ENCODE peak calls at places on chromosomes 16 and 17, in five cellular contexts. Q is A549, Z is cardiac fibroblast, A is left ventricle myocardium inferior, K is pancreas. V is an unnamed sample.

GRCh38 chr17:61407211-61407911 is 7.7 kb downstream of the TBX2 start:
- DNase-seq in A (no peak), Q (no peak), K (no peak), Z (no peak), V (no peak)

GRCh38 chr17:28576758-28577465 is at the start of gene ALDOC:
- DNase-seq in Z (peak), Q (peak), K (peak), A (peak), V (peak)

GRCh38 chr17:33572615-33573014 is 279.5 kb upstream of the ASIC2 start:
- DNase-seq in K (no peak), Q (no peak), Z (no peak), A (no peak), V (no peak)

GRCh38 chr17:41530062-41531048 is 2.2 kb upstream of the KRT19 start:
- DNase-seq in K (no peak), A (no peak), Z (peak), Q (peak), V (peak)

GRCh38 chr17:62740066-62740465 is 68.0 kb downstream of the MARCHF10 start:
- DNase-seq in K (no peak), Q (no peak), Z (no peak), A (no peak), V (peak)

GRCh38 chr17:74160656-74161500 is 42.6 kb upstream of the RPL38 start:
- DNase-seq in A (no peak), Z (no peak), K (no peak), Q (no peak), V (no peak)

GRCh38 chr16:65959978-65960377 is 406.5 kb upstream of the CDH5 start:
- DNase-seq in Q (no peak), Z (peak), A (no peak), K (no peak), V (no peak)

GRCh38 chr16:83954577-83955016 is 1.6 kb downstream of the OSGIN1 start:
- DNase-seq in Z (peak), Q (no peak), A (peak), K (peak), V (no peak)

GRCh38 chr16:70522216-70523000 is 946 bp downstream of the COG4 start:
- DNase-seq in Q (no peak), K (no peak), Z (no peak), A (no peak), V (no peak)

GRCh38 chr16:48608871-48609452 is 1.0 kb downstream of the N4BP1 start:
- DNase-seq in K (no peak), A (no peak), Q (no peak), Z (no peak), V (no peak)

GRCh38 chr16:66741971-66742396 is 9.4 kb downstream of the DYNC1LI2 start:
- DNase-seq in Q (no peak), K (no peak), Z (peak), A (no peak), V (no peak)

GRCh38 chr16:4123617-4124300 is 7.5 kb upstream of the ADCY9 start:
- DNase-seq in K (no peak), Q (no peak), Z (peak), A (no peak), V (peak)

GRCh38 chr16:84603115-84603816 is 14.6 kb downstream of the COTL1 start:
- DNase-seq in K (peak), Z (peak), Q (peak), A (peak), V (peak)

GRCh38 chr16:50940275-50940854 is 198.5 kb downstream of the CYLD start:
- DNase-seq in Q (no peak), Z (no peak), K (peak), A (no peak), V (no peak)

GRCh38 chr16:78259883-78260282 is 160.4 kb downstream of the WWOX start:
- DNase-seq in Q (no peak), K (no peak), A (no peak), Z (no peak), V (no peak)

GRCh38 chr16:87172632-87173031 is 144.6 kb downstream of the C16orf95 start:
- DNase-seq in Q (no peak), A (no peak), Z (no peak), K (no peak), V (no peak)
- TF ChIP-seq CTCF in Q (no peak), A (no peak), Z (peak), K (no peak), V (peak)

DNA sequence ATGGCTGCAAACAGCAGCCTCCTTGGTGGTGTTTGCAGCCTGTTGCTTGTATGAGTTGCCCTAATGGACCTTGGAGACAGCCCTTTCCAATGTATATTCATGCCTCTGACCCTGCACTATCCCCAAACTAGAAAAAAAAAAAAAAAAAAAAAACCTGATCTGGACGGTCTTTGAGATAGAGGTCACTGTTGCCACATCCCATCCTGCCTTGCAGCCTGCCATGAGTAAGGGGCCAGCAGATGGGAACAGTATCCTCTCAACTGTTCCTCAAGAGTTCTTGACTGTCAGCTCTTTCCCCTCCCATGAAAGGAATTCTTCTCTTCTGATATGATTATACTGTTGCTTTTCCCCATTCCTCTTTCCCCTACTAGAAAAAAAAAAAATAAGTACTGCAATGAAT is 152.4 kb downstream of the SSH2 start:
- DNase-seq in K (no peak), Q (no peak), Z (no peak), A (no peak), V (no peak)
- H3K4me3 ChIP-seq in K (no peak), Q (no peak), Z (no peak), A (no peak), V (no peak)

DNA sequence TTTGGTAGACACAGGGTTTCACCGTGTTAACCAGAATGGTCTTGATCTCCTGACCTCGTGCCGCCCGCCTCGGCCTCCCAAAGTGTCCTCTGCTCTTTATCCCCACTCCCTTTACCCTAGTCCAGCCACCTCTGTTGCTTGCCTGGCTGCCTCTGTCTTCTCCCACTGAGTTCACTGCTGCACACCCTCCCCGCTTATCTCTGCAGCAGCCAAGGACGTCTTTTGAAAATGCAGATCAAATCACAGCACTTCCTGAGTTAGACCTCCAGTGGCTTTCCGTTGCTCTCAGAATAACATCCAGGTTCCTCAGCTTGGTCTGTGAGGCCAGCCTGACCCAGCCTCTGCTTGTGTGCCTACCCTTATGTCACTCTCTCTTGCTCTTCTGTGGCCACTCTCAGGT is 5.4 kb downstream of the METTL22 start:
- DNase-seq in A (no peak), Z (no peak), Q (no peak), K (no peak), V (no peak)
- TF ChIP-seq CTCF in A (no peak), Z (no peak), Q (no peak), K (no peak), V (no peak)

GRCh38 chr16:14522617-14523135 is 107.4 kb downstream of the PARN start:
- DNase-seq in K (no peak), Q (no peak), A (no peak), Z (no peak), V (no peak)
- H3K4me3 ChIP-seq in K (no peak), Q (no peak), A (no peak), Z (no peak), V (no peak)

DNA sequence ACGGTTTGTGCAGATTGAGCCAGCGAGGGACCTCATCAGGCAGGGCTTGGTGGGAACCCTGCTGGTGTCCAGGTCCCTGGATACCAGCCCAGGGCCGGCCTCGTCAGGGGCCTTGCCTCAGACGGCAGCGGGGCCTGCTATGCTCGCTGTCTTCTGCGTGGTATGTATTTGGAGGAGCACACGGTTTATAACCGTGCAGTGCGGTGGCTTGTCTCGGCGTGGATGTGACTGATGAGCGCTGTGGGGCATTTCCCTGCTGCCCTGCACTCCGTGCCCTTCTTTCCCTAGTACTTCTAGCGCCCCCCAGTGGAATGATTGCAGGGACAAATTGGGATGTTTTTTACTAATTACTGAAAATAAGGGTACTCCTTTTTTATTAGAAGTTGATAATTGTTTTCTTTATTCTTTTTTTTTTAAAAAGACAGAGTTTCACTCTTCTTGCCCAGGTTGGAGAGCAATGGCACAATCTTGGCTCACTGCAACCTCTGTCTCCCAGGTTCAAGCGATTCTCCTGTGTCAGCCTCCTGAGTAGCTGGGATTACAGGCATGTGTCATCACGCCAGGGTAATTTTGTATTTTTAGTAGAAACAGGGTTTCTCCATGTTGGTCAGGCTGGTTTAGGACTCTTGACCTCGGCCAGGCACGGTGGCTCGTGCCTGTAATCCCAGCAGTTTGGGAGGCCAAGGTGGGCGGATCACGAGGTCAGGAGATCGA is 15.3 kb downstream of the TBCD start:
- DNase-seq in A (no peak), Q (peak), Z (peak), K (peak), V (no peak)
- TF ChIP-seq CTCF in A (peak), Q (peak), Z (peak), K (no peak), V (peak)

GRCh38 chr17:5888811-5889210 is 181.4 kb upstream of the WSCD1 start:
- DNase-seq in Q (no peak), Z (no peak), K (no peak), A (no peak), V (no peak)

GRCh38 chr17:5896215-5896614 is 174.0 kb upstream of the WSCD1 start:
- DNase-seq in A (no peak), Z (no peak), K (no peak), Q (no peak), V (no peak)

GRCh38 chr17:5897320-5897911 is 172.8 kb upstream of the WSCD1 start:
- DNase-seq in Q (no peak), Z (no peak), A (no peak), K (no peak), V (no peak)

GRCh38 chr17:5893741-5894140 is 176.4 kb upstream of the WSCD1 start:
- DNase-seq in Q (no peak), A (no peak), Z (no peak), K (no peak), V (no peak)

GRCh38 chr17:5892897-5893656 is 177.1 kb upstream of the WSCD1 start:
- DNase-seq in Q (no peak), K (no peak), A (no peak), Z (no peak), V (no peak)
- H3K4me3 ChIP-seq in Q (no peak), K (no peak), A (no peak), Z (no peak), V (no peak)

V was measured in AG09309.